ENCODE peak calls at places on chromosome 15, in six cellular contexts. A, Q, Y, G, B and H are unnamed samples.

GRCh38 chr15:99566157-99566900 is 545 bp downstream of the MEF2A start:
- DNase-seq in A (peak; percentile 29), Q (no peak), Y (peak; percentile 62), G (no peak), B (peak; percentile 26), H (peak; percentile 70)

GRCh38 chr15:45180648-45181436 is 6.9 kb downstream of the SHF start:
- DNase-seq in A (no peak), Q (no peak), Y (peak; percentile 20), G (no peak), B (no peak), H (no peak)

GRCh38 chr15:51536965-51537574 is 85.5 kb downstream of the DMXL2 start:
- DNase-seq in A (no peak), Q (no peak), Y (no peak), G (no peak), B (peak; percentile 10), H (no peak)

GRCh38 chr15:43325039-43325438 is 5.3 kb downstream of the LCMT2 start:
- DNase-seq in A (no peak), Q (no peak), Y (no peak), G (no peak), B (no peak), H (no peak)

GRCh38 chr15:61141497-61142125 is 87.5 kb downstream of the RORA start:
- DNase-seq in A (no peak), Q (no peak), Y (no peak), G (no peak), B (peak; percentile 27), H (no peak)

GRCh38 chr15:58246041-58246440 is 107.9 kb downstream of the AQP9 start:
- DNase-seq in A (no peak), Q (no peak), Y (no peak), G (no peak), B (no peak), H (no peak)

GRCh38 chr15:49855917-49856637 is 235.2 kb downstream of the DTWD1 start:
- DNase-seq in A (no peak), Q (no peak), Y (no peak), G (no peak), B (no peak), H (no peak)

GRCh38 chr15:90101130-90101968 is 919 bp downstream of the IDH2 start:
- DNase-seq in A (peak; percentile 74), Q (peak; percentile 65), Y (peak; percentile 69), G (no peak), B (peak; percentile 82), H (no peak)

GRCh38 chr15:40295870-40296560 is 11.7 kb downstream of the PLCB2 start:
- DNase-seq in A (peak; percentile 75), Q (no peak), Y (peak; percentile 81), G (no peak), B (no peak), H (no peak)

GRCh38 chr15:92439311-92439710 is 45.6 kb downstream of the ST8SIA2 start:
- DNase-seq in A (no peak), Q (no peak), Y (no peak), G (no peak), B (no peak), H (peak; percentile 5)

GRCh38 chr15:66619152-66619903 is 53.5 kb upstream of the LCTL start:
- DNase-seq in A (peak; percentile 76), Q (peak; percentile 62), Y (peak; percentile 80), G (no peak), B (peak; percentile 91), H (peak; percentile 89)

GRCh38 chr15:80442728-80443403 is 38.7 kb downstream of the ARNT2 start:
- DNase-seq in A (no peak), Q (no peak), Y (no peak), G (no peak), B (no peak), H (no peak)

GRCh38 chr15:60093273-60094067 is 89.4 kb downstream of the FOXB1 start:
- DNase-seq in A (no peak), Q (no peak), Y (peak; percentile 42), G (no peak), B (no peak), H (no peak)

GRCh38 chr15:20340931-20341661 is 200.5 kb downstream of the GOLGA6L6 start:
- DNase-seq in A (peak; percentile 74), Q (no peak), Y (peak; percentile 82), G (no peak), B (no peak), H (peak; percentile 84)

GRCh38 chr15:65400760-65401606 is 21.8 kb downstream of the IGDCC4 start:
- DNase-seq in A (peak; percentile 41), Q (peak; percentile 85), Y (peak; percentile 74), G (no peak), B (peak; percentile 96), H (no peak)

GRCh38 chr15:25739687-25740121 is 123.4 kb downstream of the ATP10A start:
- DNase-seq in A (no peak), Q (no peak), Y (no peak), G (no peak), B (peak; percentile 46), H (no peak)

GRCh38 chr15:63277044-63277892 is at the start of gene APH1B:
- DNase-seq in A (peak; percentile 80), Q (peak; percentile 63), Y (peak; percentile 88), G (peak; percentile 43), B (peak; percentile 87), H (peak; percentile 85)

GRCh38 chr15:89820651-89821611 is 6.3 kb upstream of the ANPEP start:
- DNase-seq in A (no peak), Q (no peak), Y (no peak), G (no peak), B (no peak), H (peak; percentile 50)

GRCh38 chr15:40342421-40343313 is 1.9 kb upstream of the CCDC9B start:
- DNase-seq in A (no peak), Q (no peak), Y (no peak), G (no peak), B (no peak), H (no peak)

GRCh38 chr15:62248277-62248974 is 83.3 kb upstream of the C2CD4B start:
- DNase-seq in A (no peak), Q (no peak), Y (no peak), G (no peak), B (peak; percentile 4), H (no peak)

GRCh38 chr15:71110800-71111565 is 4.3 kb upstream of the THSD4 start:
- DNase-seq in A (no peak), Q (no peak), Y (no peak), G (no peak), B (peak; percentile 51), H (no peak)

GRCh38 chr15:71111950-71112349 is 3.3 kb upstream of the THSD4 start:
- DNase-seq in A (no peak), Q (no peak), Y (no peak), G (no peak), B (no peak), H (no peak)

GRCh38 chr15:71107501-71107815 is 7.8 kb upstream of the THSD4 start:
- DNase-seq in A (no peak), Q (no peak), Y (no peak), G (no peak), B (no peak), H (no peak)

GRCh38 chr15:71109130-71109529 is 6.1 kb upstream of the THSD4 start:
- DNase-seq in A (no peak), Q (no peak), Y (no peak), G (no peak), B (no peak), H (no peak)

GRCh38 chr15:71109890-71110289 is 5.4 kb upstream of the THSD4 start:
- DNase-seq in A (no peak), Q (no peak), Y (no peak), G (no peak), B (no peak), H (no peak)
- H3K27ac ChIP-seq in A (no peak overlapping the region), Q (no peak overlapping the region), Y (no peak overlapping the region), G (no peak overlapping the region), B (no peak overlapping the region), H (peak overlapping the region; percentile 51)

GRCh38 chr15:70092462-70092850 is 5.3 kb downstream of the TLE3 start:
- DNase-seq in A (no peak), Q (no peak), Y (no peak), G (no peak), B (no peak), H (no peak)
- H3K4me3 ChIP-seq in A (no peak overlapping the region), Q (no peak overlapping the region), Y (no peak overlapping the region), G (peak overlapping the region; percentile 92), B (no peak overlapping the region), H (no peak overlapping the region)

GRCh38 chr15:101489236-101489632 is 273 bp downstream of the PCSK6 start:
- DNase-seq in A (no peak), Q (no peak), Y (peak; percentile 61), G (no peak), B (peak; percentile 67), H (peak; percentile 50)
- H3K27ac ChIP-seq in A (peak overlapping the region; percentile 54), Q (no peak overlapping the region), Y (no peak overlapping the region), G (peak overlapping the region; percentile 6), B (no peak overlapping the region), H (no peak overlapping the region)

GRCh38 chr15:38682363-38682762 is 117.7 kb upstream of the RASGRP1 start:
- DNase-seq in A (no peak), Q (no peak), Y (no peak), G (no peak), B (no peak), H (no peak)
- H3K4me3 ChIP-seq in A (no peak overlapping the region), Q (no peak overlapping the region), Y (no peak overlapping the region), G (no peak overlapping the region), B (no peak overlapping the region), H (no peak overlapping the region)

GRCh38 chr15:33068007-33068441 is 126.5 kb downstream of the FMN1 start:
- DNase-seq in A (peak; percentile 34), Q (no peak), Y (peak; percentile 49), G (no peak), B (peak; percentile 79), H (peak; percentile 75)
- H3K27ac ChIP-seq in A (no peak overlapping the region), Q (no peak overlapping the region), Y (peak overlapping the region; percentile 82), G (peak overlapping the region; percentile 90), B (peak overlapping the region; percentile 63), H (no peak overlapping the region)

DNA sequence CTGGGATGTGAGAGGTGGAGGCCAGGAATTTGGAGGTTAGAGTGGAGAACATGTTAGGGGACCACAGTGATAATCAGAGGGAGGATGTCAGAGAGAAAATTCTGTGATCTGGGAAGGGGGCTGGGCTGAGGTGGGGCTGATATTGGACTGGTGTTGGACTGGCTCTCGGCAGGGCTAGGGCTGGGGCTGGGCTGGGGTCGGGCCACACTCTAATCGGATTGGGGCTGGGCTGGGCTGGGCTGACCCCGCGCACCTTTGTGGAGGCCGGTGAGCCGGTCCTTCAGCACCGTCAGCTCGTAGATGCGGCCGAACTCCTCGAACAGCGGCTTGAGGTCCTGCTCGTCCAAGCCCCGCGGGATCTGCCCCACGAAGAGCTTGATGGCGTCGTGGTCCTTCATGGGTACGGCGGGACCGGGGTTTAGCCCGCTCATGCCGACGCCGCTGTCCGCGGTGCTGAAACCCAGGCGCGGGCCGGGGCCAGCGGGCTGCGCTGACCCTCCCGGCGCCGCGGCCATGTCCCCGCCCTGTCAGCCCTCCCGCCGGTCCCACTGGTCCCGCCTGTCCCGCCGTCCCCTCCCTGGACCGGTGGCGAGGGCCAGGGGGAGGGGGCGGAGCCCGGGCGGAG is 485 bp downstream of the CELF6 start:
- DNase-seq in A (peak; percentile 61), Q (peak; percentile 91), Y (peak; percentile 83), G (no peak), B (peak; percentile 86), H (peak; percentile 70)
- H3K4me3 ChIP-seq in A (peak overlapping the region; percentile 55), Q (peak overlapping the region; percentile 40), Y (peak overlapping the region; percentile 44), G (peak overlapping the region; percentile 65), B (no peak overlapping the region), H (peak overlapping the region; percentile 55)

GRCh38 chr15:67915374-67916050 is 75.7 kb upstream of the RNU6-1 start:
- DNase-seq in A (peak; percentile 43), Q (no peak), Y (peak; percentile 75), G (no peak), B (peak; percentile 57), H (peak; percentile 84)
- H3K27ac ChIP-seq in A (peak overlapping the region; percentile 88), Q (peak overlapping the region; percentile 49), Y (peak overlapping the region; percentile 82), G (peak overlapping the region; percentile 76), B (peak overlapping the region; percentile 16), H (peak overlapping the region; percentile 87)